ENCODE peak calls at places on chromosomes 5 and 9, in four cellular contexts. C is colonic mucosa, N is IMR-90, W is mucosa of descending colon. A is an unnamed sample.

GRCh38 chr9:7545766-7546165 is 253.8 kb downstream of the DMAC1 start:
- DNase-seq in C (no peak), N (no peak), W (no peak), A (no peak)

GRCh38 chr5:120088831-120089230 is 375.3 kb upstream of the PRR16 start:
- DNase-seq in C (no peak), N (no peak), W (no peak), A (no peak)

GRCh38 chr5:93158841-93159240 is 422.2 kb downstream of the NR2F1-AS1 start:
- DNase-seq in C (no peak), N (no peak), W (no peak), A (no peak)

GRCh38 chr9:91334053-91334452 is 27.7 kb downstream of the AUH start:
- DNase-seq in C (no peak), N (peak; percentile 29), W (no peak), A (no peak)

GRCh38 chr9:6564370-6564769 is 81.2 kb downstream of the GLDC start:
- DNase-seq in C (no peak), N (no peak), W (no peak), A (peak; percentile 33)

GRCh38 chr5:115179068-115179958 is 9.6 kb upstream of the TRIM36 start:
- DNase-seq in C (peak; percentile 47), N (no peak), W (peak; percentile 76), A (no peak)

GRCh38 chr5:87411586-87412416 is 929 bp downstream of the CCNH start:
- DNase-seq in C (peak; percentile 57), N (peak; percentile 63), W (no peak), A (no peak)

GRCh38 chr9:20611751-20612287 is 10.5 kb downstream of the MLLT3 start:
- DNase-seq in C (no peak), N (peak; percentile 84), W (no peak), A (no peak)

GRCh38 chr9:94603259-94603776 is 9.7 kb upstream of the FBP2 start:
- DNase-seq in C (peak; percentile 93), N (peak; percentile 61), W (peak; percentile 89), A (no peak)

GRCh38 chr5:141982626-141983025 is 13.7 kb downstream of the RNF14 start:
- DNase-seq in C (no peak), N (no peak), W (no peak), A (no peak)

GRCh38 chr5:159504857-159505304 is 174.6 kb upstream of the IL12B start:
- DNase-seq in C (peak; percentile 24), N (peak; percentile 78), W (no peak), A (no peak)

GRCh38 chr5:39376293-39376714 is 12.0 kb upstream of the C9 start:
- DNase-seq in C (peak; percentile 65), N (peak; percentile 48), W (no peak), A (peak; percentile 30)

GRCh38 chr5:36156124-36156601 is 4.3 kb downstream of the SKP2 start:
- DNase-seq in C (no peak), N (peak; percentile 60), W (no peak), A (no peak)

GRCh38 chr9:134065720-134066419 is 2.0 kb downstream of the BRD3 start:
- DNase-seq in C (peak; percentile 64), N (peak; percentile 66), W (peak; percentile 69), A (peak; percentile 58)

GRCh38 chr5:106290841-106291240 is 1379.9 kb downstream of the EFNA5 start:
- DNase-seq in C (no peak), N (peak; percentile 64), W (no peak), A (no peak)

GRCh38 chr5:171496431-171496830 is 77.0 kb downstream of the FGF18 start:
- DNase-seq in C (no peak), N (no peak), W (no peak), A (no peak)

GRCh38 chr5:132006331-132007120 is 4.9 kb downstream of the ACSL6 start:
- DNase-seq in C (no peak), N (no peak), W (peak; percentile 5), A (no peak)

GRCh38 chr9:38081356-38082108 is 12.5 kb upstream of the SHB start:
- DNase-seq in C (no peak), N (no peak), W (no peak), A (no peak)

GRCh38 chr5:172486451-172486850 is 32.1 kb upstream of the SH3PXD2B start:
- DNase-seq in C (no peak), N (no peak), W (no peak), A (no peak)

GRCh38 chr9:88747768-88748167 is 212.8 kb downstream of the NXNL2 start:
- DNase-seq in C (peak; percentile 33), N (peak; percentile 96), W (no peak), A (peak; percentile 70)

GRCh38 chr9:130282000-130282700 is 16.6 kb downstream of the HMCN2 start:
- DNase-seq in C (no peak), N (no peak), W (peak; percentile 40), A (no peak)

GRCh38 chr9:133463234-133463863 is 3.6 kb downstream of the CACFD1 start:
- DNase-seq in C (no peak), N (no peak), W (peak; percentile 33), A (no peak)

GRCh38 chr5:170907758-170908157 is 45.9 kb downstream of the RANBP17 start:
- DNase-seq in C (no peak), N (peak; percentile 85), W (no peak), A (no peak)

GRCh38 chr5:61167382-61167781 is 5.1 kb upstream of the SMIM15 start:
- DNase-seq in C (no peak), N (peak; percentile 65), W (no peak), A (no peak)

GRCh38 chr5:116045821-116046220 is 13.5 kb downstream of the ARL14EPL start:
- DNase-seq in C (no peak), N (no peak), W (no peak), A (no peak)

GRCh38 chr5:87048156-87048555 is 219.5 kb upstream of the RASA1 start:
- DNase-seq in C (no peak), N (no peak), W (no peak), A (peak; percentile 3)

GRCh38 chr9:89667730-89668129 is 62.9 kb downstream of the GADD45G start:
- DNase-seq in C (peak; percentile 75), N (no peak), W (peak; percentile 70), A (peak; percentile 89)

GRCh38 chr5:128436825-128437224 is 101.2 kb downstream of the FBN2 start:
- DNase-seq in C (no peak), N (peak; percentile 93), W (no peak), A (no peak)

GRCh38 chr9:119050281-119050680 is 319.0 kb downstream of the BRINP1 start:
- DNase-seq in C (no peak), N (no peak), W (no peak), A (no peak)

GRCh38 chr9:119053070-119053469 is 316.2 kb downstream of the BRINP1 start:
- DNase-seq in C (no peak), N (no peak), W (no peak), A (no peak)

GRCh38 chr9:119047513-119047912 is 321.7 kb downstream of the BRINP1 start:
- DNase-seq in C (no peak), N (no peak), W (no peak), A (no peak)

DNA sequence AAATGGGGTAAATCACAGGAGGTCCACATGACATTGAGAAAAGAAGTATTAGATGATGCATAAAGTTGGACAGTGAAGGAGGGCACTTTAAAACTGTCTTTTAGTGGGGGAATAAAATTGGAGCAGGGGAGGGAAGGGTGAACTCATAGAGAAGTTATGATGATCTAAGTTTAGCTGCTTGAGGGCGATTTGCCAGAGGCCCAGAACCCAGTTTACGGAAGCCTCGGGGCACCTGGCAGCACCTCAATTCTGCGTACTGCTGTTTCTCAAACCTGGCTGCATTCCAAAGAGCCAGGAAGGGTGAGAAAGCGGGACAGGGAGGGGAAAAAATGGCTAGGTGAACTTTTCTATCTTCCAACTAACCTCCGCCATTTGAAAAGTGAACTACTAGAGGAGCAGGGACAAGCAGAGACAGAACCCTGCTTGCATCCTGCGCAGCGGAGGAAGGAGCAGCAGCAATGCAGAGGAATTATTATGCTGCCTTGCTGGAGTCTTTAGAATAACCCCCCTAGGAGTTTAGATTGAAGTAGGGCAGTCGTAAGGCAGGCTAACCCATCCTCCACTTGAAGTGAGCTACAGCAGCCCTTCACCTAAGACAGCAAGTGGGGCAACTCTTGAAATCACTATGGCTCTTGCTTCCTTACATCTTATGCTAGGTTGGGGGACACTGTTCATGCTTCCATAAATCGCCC is 316.8 kb downstream of the BRINP1 start:
- DNase-seq in C (no peak), N (no peak), W (no peak), A (no peak)
- TF ChIP-seq CTCF in C (no peak), N (no peak), W (no peak), A (no peak)

GRCh38 chr9:136532799-136533774 is 12.8 kb downstream of the NOTCH1 start:
- DNase-seq in C (no peak), N (no peak), W (peak; percentile 74), A (no peak)

GRCh38 chr9:136531186-136531903 is 14.5 kb downstream of the NOTCH1 start:
- DNase-seq in C (peak; percentile 72), N (no peak), W (peak; percentile 70), A (no peak)

GRCh38 chr9:136530472-136531089 is 15.3 kb downstream of the NOTCH1 start:
- DNase-seq in C (no peak), N (no peak), W (peak; percentile 59), A (no peak)

GRCh38 chr9:136533775-136534157 is 12.1 kb downstream of the NOTCH1 start:
- DNase-seq in C (peak; percentile 74), N (no peak), W (peak; percentile 79), A (no peak)

DNA sequence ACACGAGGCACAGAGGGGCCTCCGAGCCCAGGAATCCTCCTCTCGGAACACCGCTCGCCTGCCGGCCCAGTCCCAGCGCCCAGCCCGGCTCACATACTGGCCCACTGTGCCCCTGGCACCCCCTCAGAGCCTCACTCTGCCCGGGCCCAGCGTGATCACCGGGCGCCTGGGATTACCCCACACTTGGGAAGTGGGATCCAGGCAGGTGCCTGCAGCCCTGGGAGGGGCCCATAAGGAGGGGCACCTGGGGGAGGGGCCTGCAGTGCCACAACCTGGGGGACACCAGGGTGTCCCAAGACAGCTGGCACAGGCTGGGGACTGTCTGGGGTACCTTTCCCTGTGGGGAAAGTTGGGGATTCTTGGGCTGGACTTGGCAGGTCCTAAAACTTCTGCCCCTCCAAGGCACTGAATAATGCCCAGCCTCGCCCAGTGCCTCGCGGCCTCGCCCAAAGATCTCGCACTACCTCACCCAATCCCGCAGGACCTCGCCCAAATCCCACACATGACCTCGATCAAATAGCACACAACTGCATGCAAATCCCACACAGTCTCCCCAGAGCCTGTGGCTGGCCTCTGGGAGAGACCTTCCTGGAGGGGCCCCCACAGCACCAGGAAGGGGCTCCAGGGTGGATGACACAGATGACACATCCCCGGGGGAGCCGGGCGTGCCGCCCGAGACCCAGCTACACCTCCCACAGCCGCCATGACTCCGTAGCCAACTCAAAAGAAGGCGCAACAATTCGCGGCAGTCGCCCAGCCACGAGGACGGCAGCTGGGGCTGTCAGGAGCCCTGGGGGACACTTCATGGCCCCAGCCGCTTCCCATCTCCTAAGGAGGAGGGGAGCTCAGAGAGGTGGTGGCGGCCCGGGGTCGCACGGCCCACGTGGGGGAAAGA is 13.7 kb downstream of the NOTCH1 start:
- DNase-seq in C (peak; percentile 83), N (no peak), W (peak; percentile 79), A (no peak)
- H3K4me3 ChIP-seq in C (no peak overlapping the region), N (no peak overlapping the region), W (no peak overlapping the region), A (no peak overlapping the region)

GRCh38 chr9:5186416-5187169 is 1.2 kb upstream of the INSL6 start:
- DNase-seq in C (peak; percentile 55), N (peak; percentile 73), W (peak; percentile 39), A (peak; percentile 69)
- TF ChIP-seq CTCF in C (peak; percentile 63), N (peak; percentile 82), W (peak; percentile 48), A (peak; percentile 90)

GRCh38 chr5:5140051-5141010 is at the start of gene ADAMTS16:
- DNase-seq in C (no peak), N (no peak), W (no peak), A (no peak)
- H3K4me3 ChIP-seq in C (no peak within 1 kb of the TSS), N (no peak within 1 kb of the TSS), W (no peak within 1 kb of the TSS), A (no peak within 1 kb of the TSS)

GRCh38 chr9:1434082-1434481 is 383.9 kb downstream of the DMRT2 start:
- DNase-seq in C (no peak), N (no peak), W (no peak), A (no peak)
- TF ChIP-seq CTCF in C (no peak), N (no peak), W (no peak), A (peak; percentile 29)